ENCODE peak calls at places on chromosome 1, in four cellular contexts. A is stimulated activated CD4-positive, alpha-beta T cell treated with anti-CD3 and anti-CD28 coated beads, Interleukin-15, amount 100 ng/mL, for 1 hour; X is mucosa of descending colon; K is fibroblast of pulmonary artery. Y is an unnamed sample.

GRCh38 chr1:182259229-182259872 is 132.2 kb downstream of the GLUL start:
- DNase-seq in A (peak), X (peak), K (peak), Y (peak)

GRCh38 chr1:229204863-229205777 is 65.8 kb upstream of the RAB4A start:
- DNase-seq in A (no peak), X (no peak), K (peak), Y (no peak)

GRCh38 chr1:164772635-164773034 is 213.7 kb downstream of the PBX1 start:
- DNase-seq in A (no peak), X (no peak), K (peak), Y (no peak)

GRCh38 chr1:232193451-232193783 is 436.5 kb downstream of the SIPA1L2 start:
- DNase-seq in A (no peak), X (no peak), K (no peak), Y (no peak)

GRCh38 chr1:26305667-26306289 is 658 bp downstream of the UBXN11 start:
- DNase-seq in A (no peak), X (no peak), K (no peak), Y (no peak)

GRCh38 chr1:226109829-226110248 is 47.3 kb downstream of the H3-3A start:
- DNase-seq in A (peak), X (peak), K (peak), Y (peak)

GRCh38 chr1:32150847-32151246 is 28.6 kb upstream of the TXLNA start:
- DNase-seq in A (no peak), X (no peak), K (no peak), Y (no peak)

GRCh38 chr1:7561331-7561921 is 209.7 kb upstream of the VAMP3 start:
- DNase-seq in A (no peak), X (no peak), K (peak), Y (no peak)

GRCh38 chr1:39679821-39680220 is 7.9 kb upstream of the NT5C1A start:
- DNase-seq in A (no peak), X (no peak), K (no peak), Y (no peak)

GRCh38 chr1:225653463-225654276 is 747 bp upstream of the ENAH start:
- DNase-seq in A (no peak), X (peak), K (peak), Y (no peak)

GRCh38 chr1:37602750-37603694 is 7.3 kb upstream of the GNL2 start:
- DNase-seq in A (no peak), X (peak), K (peak), Y (no peak)

GRCh38 chr1:183633676-183634343 is 1.8 kb downstream of the ARPC5 start:
- DNase-seq in A (no peak), X (peak), K (peak), Y (peak)

GRCh38 chr1:8516793-8517556 is 199.1 kb downstream of the SLC45A1 start:
- DNase-seq in A (no peak), X (no peak), K (peak), Y (no peak)

GRCh38 chr1:181423301-181423918 is 59.9 kb upstream of the CACNA1E start:
- DNase-seq in A (no peak), X (peak), K (peak), Y (no peak)

GRCh38 chr1:186494832-186495271 is 33.9 kb upstream of the PDC start:
- DNase-seq in A (no peak), X (no peak), K (no peak), Y (no peak)

GRCh38 chr1:110067957-110068645 is 2.4 kb downstream of the ALX3 start:
- DNase-seq in A (no peak), X (no peak), K (no peak), Y (no peak)

GRCh38 chr1:61241411-61241838 is 159.1 kb downstream of the NFIA start:
- DNase-seq in A (no peak), X (peak), K (peak), Y (no peak)

GRCh38 chr1:3903141-3904005 is 3.3 kb upstream of the C1orf174 start:
- DNase-seq in A (no peak), X (peak), K (no peak), Y (no peak)

GRCh38 chr1:112808861-112809684 is 93.9 kb upstream of the PPM1J start:
- DNase-seq in A (peak), X (peak), K (peak), Y (no peak)

GRCh38 chr1:201171063-201172036 is 17.1 kb upstream of the TMEM9 start:
- DNase-seq in A (no peak), X (peak), K (peak), Y (no peak)

GRCh38 chr1:235068155-235069121 is 60.2 kb downstream of the TOMM20 start:
- DNase-seq in A (no peak), X (no peak), K (peak), Y (no peak)

Y was measured in SIG-M5.